ENCODE peak calls at places on chromosomes 2 and 18, in seven cellular contexts. D, R, C, P, N, E and S are unnamed samples.

GRCh38 chr18:70232251-70232650 is 26.8 kb upstream of the RTTN start:
- DNase-seq in C (no peak), D (no peak), R (no peak), E (no peak), P (no peak), N (no peak), S (no peak)

GRCh38 chr2:65199891-65200290 is 27.7 kb upstream of the ACTR2 start:
- DNase-seq in E (no peak), C (no peak), P (no peak), R (no peak), N (no peak), D (no peak), S (no peak)

GRCh38 chr2:168165418-168165817 is 82.0 kb downstream of the STK39 start:
- DNase-seq in E (peak), P (no peak), C (no peak), D (no peak), N (no peak), R (no peak), S (no peak)

GRCh38 chr2:228059735-228060134 is 121.8 kb downstream of the SPHKAP start:
- DNase-seq in R (no peak), P (no peak), D (no peak), E (no peak), N (no peak), C (no peak), S (no peak)

GRCh38 chr18:62183578-62184195 is 3.2 kb downstream of the PIGN start:
- DNase-seq in D (no peak), N (no peak), P (peak), C (no peak), E (peak), R (peak), S (peak)

GRCh38 chr18:33673689-33674088 is 95.7 kb downstream of the ASXL3 start:
- DNase-seq in D (no peak), E (no peak), R (no peak), P (no peak), N (no peak), C (no peak), S (no peak)

GRCh38 chr18:13260114-13260926 is 41.8 kb downstream of the LDLRAD4 start:
- DNase-seq in D (peak), E (no peak), R (no peak), P (no peak), C (no peak), N (no peak), S (no peak)

GRCh38 chr2:44778671-44779476 is 162.6 kb upstream of the SIX3 start:
- DNase-seq in D (no peak), C (peak), E (no peak), R (no peak), P (no peak), N (no peak), S (peak)

GRCh38 chr2:108621087-108621559 is 86.9 kb downstream of the LIMS1 start:
- DNase-seq in P (no peak), R (no peak), C (peak), D (no peak), E (no peak), N (peak), S (peak)

GRCh38 chr2:26284132-26284531 is 39.4 kb downstream of the HADHB start:
- DNase-seq in D (no peak), C (no peak), N (peak), P (peak), E (no peak), R (no peak), S (no peak)

GRCh38 chr18:50170004-50170403 is 24.9 kb downstream of the MYO5B start:
- DNase-seq in P (no peak), E (no peak), D (no peak), N (no peak), R (no peak), C (no peak), S (peak)

GRCh38 chr2:176089843-176090395 is 2.6 kb upstream of the HOXD13 start:
- DNase-seq in P (no peak), N (no peak), C (no peak), D (no peak), R (no peak), E (no peak), S (no peak)

GRCh38 chr18:54134053-54134452 is 90.4 kb downstream of the MBD2 start:
- DNase-seq in N (peak), E (no peak), D (no peak), P (no peak), C (no peak), R (no peak), S (no peak)

GRCh38 chr2:233831011-233831721 is 23.2 kb downstream of the HJURP start:
- DNase-seq in E (no peak), R (no peak), P (no peak), N (no peak), C (no peak), D (peak), S (no peak)

GRCh38 chr18:78659748-78660147 is 319.9 kb upstream of the SALL3 start:
- DNase-seq in D (no peak), N (no peak), P (no peak), E (no peak), R (no peak), C (no peak), S (no peak)

GRCh38 chr18:58143391-58143790 is 99.4 kb downstream of the NEDD4L start:
- DNase-seq in D (no peak), P (no peak), C (no peak), E (peak), N (no peak), R (no peak), S (no peak)

GRCh38 chr2:9768388-9768787 is 74.9 kb upstream of the TAF1B start:
- DNase-seq in R (no peak), N (no peak), C (no peak), P (no peak), E (no peak), D (no peak), S (peak)

GRCh38 chr2:195238366-195238765 is 418.7 kb upstream of the SLC39A10 start:
- DNase-seq in D (no peak), N (no peak), R (no peak), P (no peak), C (no peak), E (no peak), S (no peak)

GRCh38 chr18:48011926-48012469 is 81.5 kb upstream of the SMAD2 start:
- DNase-seq in N (no peak), D (no peak), R (no peak), E (no peak), P (no peak), C (no peak), S (no peak)

GRCh38 chr18:4369726-4370125 is 85.4 kb downstream of the DLGAP1 start:
- DNase-seq in P (no peak), R (no peak), C (no peak), E (no peak), D (no peak), N (no peak), S (no peak)

GRCh38 chr2:240095556-240096523 is 40.3 kb downstream of the COPS9 start:
- DNase-seq in D (no peak), C (no peak), P (no peak), E (no peak), N (no peak), R (no peak), S (no peak)

GRCh38 chr2:207768891-207769596 is 662 bp downstream of the FZD5 start:
- DNase-seq in R (peak), N (peak), C (peak), D (peak), E (peak), P (no peak), S (peak)

GRCh38 chr18:50192903-50193795 is 1.8 kb downstream of the MYO5B start:
- DNase-seq in N (no peak), E (no peak), C (no peak), D (no peak), R (no peak), P (no peak), S (no peak)

GRCh38 chr2:232416521-232417470 is 10.2 kb downstream of the ALPG start:
- DNase-seq in E (no peak), R (no peak), N (no peak), C (no peak), D (peak), P (no peak), S (no peak)

GRCh38 chr2:178674122-178674521 is 133.1 kb downstream of the TTN start:
- DNase-seq in C (no peak), P (no peak), E (no peak), R (no peak), D (no peak), N (no peak), S (no peak)

GRCh38 chr2:35973737-35974132 is 381.8 kb upstream of the CRIM1 start:
- DNase-seq in C (no peak), P (no peak), E (peak), D (no peak), R (no peak), N (no peak), S (peak)

GRCh38 chr2:112257575-112257974 is 2.7 kb upstream of the ZC3H8 start:
- DNase-seq in C (no peak), P (no peak), D (no peak), E (no peak), N (no peak), R (no peak), S (no peak)

GRCh38 chr2:200039847-200040246 is 84.5 kb downstream of the MAIP1 start:
- DNase-seq in P (peak), R (no peak), E (peak), D (no peak), N (no peak), C (no peak), S (no peak)

GRCh38 chr2:71190959-71191943 is 35.7 kb downstream of the PAIP2B start:
- DNase-seq in E (peak), R (no peak), D (no peak), P (no peak), C (no peak), N (peak), S (no peak)

GRCh38 chr2:160372585-160372984 is 121.0 kb downstream of the RBMS1 start:
- DNase-seq in D (no peak), N (no peak), P (no peak), E (peak), C (no peak), R (no peak), S (no peak)

GRCh38 chr2:14903709-14904374 is 271.3 kb downstream of the LRATD1 start:
- DNase-seq in C (peak), D (peak), P (no peak), N (peak), E (no peak), R (peak), S (peak)

GRCh38 chr2:3219536-3219935 is 158.1 kb downstream of the EIPR1 start:
- DNase-seq in N (no peak), D (no peak), R (no peak), E (no peak), C (no peak), P (no peak), S (no peak)

GRCh38 chr2:219490186-219490585 is 8.5 kb upstream of the GMPPA start:
- DNase-seq in D (no peak), R (no peak), P (no peak), N (no peak), E (no peak), C (no peak), S (no peak)
- TF ChIP-seq CTCF in D (no peak), R (no peak), P (no peak), N (no peak), E (no peak), C (no peak), S (no peak)

DNA sequence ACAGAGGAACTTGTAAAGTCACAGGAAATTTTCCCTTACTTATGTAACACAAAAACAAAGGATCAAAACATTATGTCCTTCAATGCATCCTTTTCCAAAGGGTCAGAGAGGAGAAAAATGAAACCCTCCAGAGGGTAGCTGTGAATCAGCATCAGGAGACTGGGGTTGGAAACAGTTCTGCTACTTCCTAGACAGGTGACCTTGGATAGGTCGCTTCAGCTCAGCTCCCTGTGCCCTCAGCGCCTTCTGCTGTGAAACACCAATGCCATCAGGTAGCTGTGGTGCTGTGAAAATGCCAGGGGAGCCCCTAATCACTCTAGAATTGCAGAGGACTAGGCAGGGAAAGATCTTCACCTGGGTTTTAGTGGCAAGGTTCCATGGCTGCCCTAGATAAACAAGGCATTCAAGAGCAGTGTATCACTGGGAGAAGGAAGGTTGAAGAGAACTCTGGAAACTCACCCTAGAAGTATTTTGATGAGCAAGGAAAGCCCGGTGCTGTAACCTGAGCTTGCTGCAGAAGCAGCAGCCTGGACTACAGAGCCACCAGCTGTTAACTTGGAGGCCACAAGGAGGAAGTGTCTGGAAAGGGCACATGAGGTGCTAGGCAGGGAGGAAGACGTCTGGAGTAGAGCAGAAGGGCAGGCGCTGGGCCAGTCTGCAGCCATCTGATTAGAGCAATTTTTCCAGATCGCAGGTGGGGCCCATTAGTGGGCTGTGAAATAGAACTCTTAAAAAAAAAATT is 100.7 kb upstream of the MCFD2 start:
- DNase-seq in N (peak), D (no peak), P (peak), E (peak), C (no peak), R (peak), S (no peak)
- TF ChIP-seq CTCF in N (no peak), D (no peak), P (peak), E (peak), C (no peak), R (no peak), S (no peak)

GRCh38 chr2:24259316-24259715 is 84.5 kb downstream of the FAM228A start:
- DNase-seq in P (no peak), C (no peak), R (no peak), D (no peak), E (peak), N (no peak), S (no peak)

GRCh38 chr2:24265212-24265611 is 90.4 kb downstream of the FAM228A start:
- DNase-seq in E (no peak), P (no peak), R (no peak), C (no peak), N (no peak), D (no peak), S (no peak)

GRCh38 chr2:24258718-24259117 is 83.9 kb downstream of the FAM228A start:
- DNase-seq in N (no peak), P (no peak), R (no peak), E (no peak), D (no peak), C (no peak), S (no peak)

GRCh38 chr2:24261441-24261840 is 86.6 kb downstream of the FAM228A start:
- DNase-seq in P (no peak), R (no peak), D (no peak), E (no peak), N (no peak), C (no peak), S (no peak)

DNA sequence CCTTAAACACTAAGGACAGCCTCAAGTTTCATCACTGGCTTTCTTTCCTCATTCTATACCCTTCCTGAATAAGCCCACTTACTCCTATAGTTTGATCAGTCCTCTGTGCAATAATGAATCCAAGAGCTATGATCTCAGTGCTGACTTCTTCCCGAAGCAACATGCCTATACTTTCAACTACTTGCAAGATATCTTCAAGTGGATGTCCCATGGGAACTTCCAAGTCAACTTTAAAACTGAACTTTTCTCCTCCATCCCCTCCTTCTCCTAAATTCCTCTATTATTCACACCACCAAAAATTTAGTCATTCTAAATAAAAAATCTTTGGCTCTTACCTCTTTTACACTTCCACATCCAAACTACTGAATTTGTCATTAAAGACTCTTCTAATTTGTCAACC is 87.7 kb downstream of the FAM228A start:
- DNase-seq in D (no peak), R (no peak), C (no peak), E (peak), P (no peak), N (no peak), S (no peak)
- TF ChIP-seq CTCF in D (no peak), R (no peak), C (no peak), E (no peak), P (no peak), N (no peak), S (no peak)

GRCh38 chr2:119941981-119942513 is 70.8 kb upstream of the EPB41L5 start:
- DNase-seq in N (no peak), P (no peak), D (no peak), R (no peak), C (no peak), E (no peak), S (no peak)

GRCh38 chr2:119940856-119941255 is 72.0 kb upstream of the EPB41L5 start:
- DNase-seq in C (no peak), E (peak), D (no peak), R (no peak), P (no peak), N (no peak), S (no peak)

GRCh38 chr2:119943058-119943457 is 69.8 kb upstream of the EPB41L5 start:
- DNase-seq in D (no peak), C (no peak), N (no peak), P (peak), E (peak), R (no peak), S (no peak)

GRCh38 chr2:119939915-119940314 is 73.0 kb upstream of the EPB41L5 start:
- DNase-seq in R (no peak), N (no peak), P (no peak), E (no peak), C (no peak), D (no peak), S (no peak)

GRCh38 chr2:119941388-119941787 is 71.5 kb upstream of the EPB41L5 start:
- DNase-seq in C (no peak), E (no peak), P (no peak), D (no peak), N (no peak), R (no peak), S (no peak)
- TF ChIP-seq CTCF in C (no peak), E (no peak), P (no peak), D (no peak), N (no peak), R (no peak), S (no peak)